ENCODE peak calls at places on chromosome 10, in seven cellular contexts. O is keratinocyte; M is activated naive CD8-positive, alpha-beta T cell treated with anti-CD3 and anti-CD28 coated beads, Interleukin-2, amount 10 ng/mL, durations not matched to agents 7 days and 5 days; Q is HT-29; C is NCI-H748 treated with DMSO at 0.1 percent for 48 hours; F is effector memory CD8-positive, alpha-beta T cell; J is T-helper 2 cell. K is an unnamed sample.

GRCh38 chr10:69807122-69807521 is 5.4 kb downstream of the COL13A1 start:
- DNase-seq in F (no peak), M (no peak), J (no peak), C (no peak), O (peak; percentile 41), Q (no peak), K (no peak)

GRCh38 chr10:25768167-25768566 is 165.9 kb upstream of the MYO3A start:
- DNase-seq in C (no peak), J (no peak), M (no peak), O (no peak), Q (peak; percentile 2), F (no peak), K (no peak)

GRCh38 chr10:70582793-70583700 is 19.5 kb downstream of the PRF1 start:
- DNase-seq in Q (no peak), F (no peak), C (no peak), M (no peak), O (no peak), J (no peak), K (no peak)

GRCh38 chr10:121926669-121927360 is 1.0 kb downstream of the ATE1 start:
- DNase-seq in M (no peak), Q (peak; percentile 45), J (peak; percentile 45), O (no peak), C (no peak), F (no peak), K (no peak)

GRCh38 chr10:20100157-20100556 is 283.9 kb downstream of the PLXDC2 start:
- DNase-seq in O (no peak), J (no peak), Q (peak; percentile 39), M (no peak), F (no peak), C (no peak), K (no peak)

GRCh38 chr10:34480345-34480744 is 334.8 kb downstream of the PARD3 start:
- DNase-seq in Q (no peak), F (no peak), J (no peak), M (no peak), C (no peak), O (no peak), K (no peak)

GRCh38 chr10:5532231-5532605 is 7.5 kb downstream of the CALML3 start:
- DNase-seq in C (no peak), F (no peak), Q (no peak), J (no peak), M (no peak), O (no peak), K (no peak)

GRCh38 chr10:127145173-127145572 is 51.2 kb downstream of the INSYN2A start:
- DNase-seq in C (no peak), O (no peak), Q (no peak), F (no peak), J (no peak), M (no peak), K (no peak)

GRCh38 chr10:34885901-34886300 is 70.8 kb upstream of the PARD3 start:
- DNase-seq in O (no peak), J (no peak), C (no peak), F (no peak), Q (no peak), M (no peak), K (no peak)

GRCh38 chr10:69382382-69383117 is 34.2 kb downstream of the TACR2 start:
- DNase-seq in O (peak; percentile 73), J (no peak), F (no peak), Q (no peak), M (no peak), C (no peak), K (no peak)

GRCh38 chr10:3036155-3036554 is 31.2 kb upstream of the PFKP start:
- DNase-seq in M (no peak), J (no peak), F (no peak), O (no peak), Q (no peak), C (no peak), K (no peak)

GRCh38 chr10:68179016-68179415 is 52.9 kb downstream of the ATOH7 start:
- DNase-seq in J (no peak), Q (no peak), F (no peak), M (no peak), C (no peak), O (no peak), K (no peak)